ENCODE peak calls at places on chromosomes 4 and X, in four cellular contexts. M is adrenal gland, Q is A673, Z is A549. S is an unnamed sample.

GRCh38 chrX:148722966-148723365 is 222.5 kb downstream of the AFF2 start:
- DNase-seq in M (no peak), Q (no peak), Z (no peak), S (no peak)

GRCh38 chr4:3135155-3136011 is 60.9 kb downstream of the HTT start:
- DNase-seq in M (no peak), Q (no peak), Z (no peak), S (no peak)

GRCh38 chrX:39063037-39063436 is 261.8 kb downstream of the MID1IP1 start:
- DNase-seq in M (peak; percentile 29), Q (no peak), Z (peak; percentile 3), S (peak; percentile 72)

GRCh38 chr4:721261-722171 is 15.9 kb downstream of the PCGF3 start:
- DNase-seq in M (peak; percentile 82), Q (peak; percentile 81), Z (no peak), S (no peak)

GRCh38 chr4:185997287-185997686 is 71.7 kb upstream of the TLR3 start:
- DNase-seq in M (no peak), Q (no peak), Z (no peak), S (no peak)

GRCh38 chrX:122586831-122587230 is 597.2 kb upstream of the GRIA3 start:
- DNase-seq in M (no peak), Q (no peak), Z (no peak), S (no peak)

GRCh38 chr4:159278399-159278798 is 175.5 kb downstream of the RAPGEF2 start:
- DNase-seq in M (no peak), Q (no peak), Z (no peak), S (no peak)

GRCh38 chr4:11623726-11624037 is 195.0 kb upstream of the HS3ST1 start:
- DNase-seq in M (peak; percentile 27), Q (no peak), Z (peak; percentile 55), S (peak; percentile 32)

GRCh38 chr4:82801910-82802521 is 3.4 kb upstream of the SCD5 start:
- DNase-seq in M (peak; percentile 55), Q (no peak), Z (peak; percentile 33), S (no peak)

GRCh38 chr4:82639947-82640346 is 78.2 kb upstream of the TMEM150C start:
- DNase-seq in M (no peak), Q (no peak), Z (no peak), S (no peak)

GRCh38 chrX:104913348-104913747 is 307.1 kb downstream of the TEX13A start:
- DNase-seq in M (no peak), Q (peak; percentile 9), Z (peak; percentile 7), S (no peak)

DNA sequence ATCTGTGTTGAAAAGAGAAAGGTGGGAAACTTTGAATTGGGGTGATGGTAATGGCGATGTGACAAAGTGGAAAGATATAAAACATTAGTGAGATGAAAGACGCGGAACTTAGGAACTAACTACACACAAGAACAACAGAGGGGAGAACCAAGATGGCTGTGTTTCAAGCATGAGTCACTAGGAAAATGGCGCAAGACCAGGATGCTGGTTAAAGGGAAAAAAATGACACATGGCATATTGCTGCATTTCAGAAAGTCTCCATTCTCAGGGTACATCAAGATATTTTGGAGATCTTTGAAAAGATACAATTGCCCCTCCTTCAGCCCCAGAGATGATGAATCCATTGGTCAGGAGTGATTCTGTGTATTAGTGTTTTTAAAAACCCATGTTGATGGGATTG is 164.4 kb downstream of the FBXO8 start:
- DNase-seq in M (no peak), Q (peak; percentile 45), Z (peak; percentile 23), S (no peak)
- H3K27ac ChIP-seq in M (no peak overlapping the region), Q (no peak overlapping the region), Z (no peak overlapping the region), S (no peak overlapping the region)

DNA sequence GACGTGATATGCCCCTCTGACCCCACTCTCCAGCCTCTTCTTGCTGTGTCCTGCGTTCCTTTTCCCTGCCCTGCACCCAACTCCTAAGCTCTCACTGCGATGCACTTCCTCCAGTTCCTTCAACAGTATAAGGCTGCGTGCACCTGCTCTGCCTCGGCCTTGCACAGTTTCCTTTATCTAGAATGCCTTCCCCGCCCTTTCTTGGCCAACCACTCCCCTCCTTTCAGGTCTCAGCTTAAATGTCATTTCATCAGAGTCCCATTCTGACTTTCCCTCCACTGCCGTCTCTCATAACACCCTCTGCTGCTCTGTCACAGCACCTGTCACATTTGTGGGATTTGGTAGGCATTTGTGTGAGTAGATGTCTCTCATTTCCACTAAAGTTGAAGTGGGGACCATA is 58.4 kb upstream of the NEIL3 start:
- DNase-seq in M (no peak), Q (no peak), Z (no peak), S (no peak)
- H3K4me1 ChIP-seq in M (no peaks in the 10 kb centered on the region), Q (no peaks in the 10 kb centered on the region), Z (peaks cover 12% of the 10 kb centered on the region), S (no peaks in the 10 kb centered on the region)

GRCh38 chr4:143625632-143626031 is 74.8 kb downstream of the FREM3 start:
- DNase-seq in M (no peak), Q (no peak), Z (no peak), S (no peak)
- H3K27ac ChIP-seq in M (no peak overlapping the region), Q (no peak overlapping the region), Z (no peak overlapping the region), S (no peak overlapping the region)

DNA sequence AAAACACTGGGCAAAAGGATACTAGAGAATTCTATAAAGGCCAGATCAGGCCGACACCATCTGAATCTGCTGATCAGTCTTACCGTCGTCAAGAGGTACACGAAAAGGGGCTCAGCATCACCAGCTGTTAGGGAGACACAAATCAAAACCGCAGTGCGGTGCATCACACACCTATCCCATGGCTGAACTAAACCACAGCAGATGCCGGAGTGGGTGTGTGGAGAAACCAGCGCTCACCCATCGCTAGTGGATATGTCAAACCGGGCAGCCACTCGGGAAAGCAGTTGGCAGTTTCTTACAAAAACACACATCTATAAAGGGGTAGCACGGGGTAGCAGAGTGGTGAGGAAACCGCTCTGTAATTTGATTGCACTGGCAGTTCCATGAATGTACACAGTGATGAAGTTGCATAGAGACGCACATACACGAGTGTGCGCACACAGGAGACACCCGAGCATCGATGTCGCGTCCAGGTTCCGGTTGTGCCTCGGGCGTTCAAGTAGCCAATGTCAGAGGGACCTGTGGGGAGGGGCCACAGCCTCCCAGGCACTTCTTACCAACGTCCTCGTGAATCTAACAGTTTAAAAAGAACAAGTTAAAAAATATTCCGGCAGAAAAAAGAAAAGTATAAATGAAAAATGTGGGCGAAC is 23.1 kb upstream of the CCNQ start:
- DNase-seq in M (no peak), Q (no peak), Z (no peak), S (no peak)
- H3K4me1 ChIP-seq in M (no peaks in the 10 kb centered on the region), Q (no peaks in the 10 kb centered on the region), Z (peaks cover 14% of the 10 kb centered on the region), S (no peaks in the 10 kb centered on the region)

S was measured in lung.